ENCODE peak calls at places on chromosome 10, in four cellular contexts. V is K562, U is GM12878, E is endothelial cell of umbilical vein. S is an unnamed sample.

GRCh38 chr10:19917756-19918478 is 101.7 kb downstream of the PLXDC2 start:
- DNase-seq in V (no peak), U (no peak), E (no peak), S (no peak)

GRCh38 chr10:3763035-3763456 is 22.0 kb downstream of the KLF6 start:
- DNase-seq in V (peak; percentile 72), U (no peak), E (no peak), S (peak; percentile 59)

GRCh38 chr10:91220194-91220953 is at the start of gene PCGF5:
- DNase-seq in V (peak; percentile 85), U (no peak), E (peak; percentile 85), S (peak; percentile 85)

GRCh38 chr10:66625709-66626590 is 299.9 kb upstream of the LRRTM3 start:
- DNase-seq in V (no peak), U (no peak), E (no peak), S (no peak)

GRCh38 chr10:96512524-96512991 is 1.2 kb downstream of the TLL2 start:
- DNase-seq in V (no peak), U (no peak), E (peak; percentile 21), S (peak; percentile 12)

GRCh38 chr10:117345143-117345542 is 30.1 kb downstream of the PDZD8 start:
- DNase-seq in V (no peak), U (no peak), E (no peak), S (no peak)

GRCh38 chr10:33381391-33381790 is 46.9 kb upstream of the NRP1 start:
- DNase-seq in V (no peak), U (no peak), E (no peak), S (peak; percentile 11)

GRCh38 chr10:2897619-2898508 is 169.5 kb upstream of the PFKP start:
- DNase-seq in V (no peak), U (no peak), E (peak; percentile 94), S (no peak)

GRCh38 chr10:112115781-112116385 is 67.7 kb downstream of the GPAM start:
- DNase-seq in V (peak; percentile 44), U (no peak), E (peak; percentile 27), S (peak; percentile 18)

GRCh38 chr10:93190377-93190776 is 116.7 kb downstream of the CYP26A1 start:
- DNase-seq in V (no peak), U (no peak), E (no peak), S (no peak)

GRCh38 chr10:101267776-101268175 is 38.5 kb upstream of the LBX1 start:
- DNase-seq in V (no peak), U (no peak), E (no peak), S (no peak)

GRCh38 chr10:18238875-18239485 is 98.8 kb downstream of the CACNB2 start:
- DNase-seq in V (peak; percentile 16), U (no peak), E (peak; percentile 26), S (peak; percentile 70)

GRCh38 chr10:90969148-90969547 is 48.3 kb upstream of the ANKRD1 start:
- DNase-seq in V (no peak), U (no peak), E (no peak), S (no peak)

GRCh38 chr10:5527332-5528200 is 2.8 kb downstream of the CALML3 start:
- DNase-seq in V (no peak), U (no peak), E (no peak), S (no peak)

GRCh38 chr10:110443239-110444008 is 54.3 kb upstream of the DUSP5 start:
- DNase-seq in V (no peak), U (no peak), E (no peak), S (no peak)

GRCh38 chr10:99234067-99234738 is 1.4 kb downstream of the HPSE2 start:
- DNase-seq in V (no peak), U (peak; percentile 17), E (peak; percentile 26), S (peak; percentile 31)

GRCh38 chr10:102455893-102456471 is 4.6 kb upstream of the C10orf95 start:
- DNase-seq in V (no peak), U (no peak), E (no peak), S (peak; percentile 93)

GRCh38 chr10:70647086-70647485 is 25.2 kb upstream of the ADAMTS14 start:
- DNase-seq in V (no peak), U (no peak), E (no peak), S (no peak)

GRCh38 chr10:31340343-31340742 is 21.3 kb downstream of the ZEB1 start:
- DNase-seq in V (no peak), U (no peak), E (no peak), S (no peak)
- TF ChIP-seq FOS in V (no peak), U (no peak), E (no peak), S (no peak)

GRCh38 chr10:73304876-73305275 is 52.4 kb upstream of the MRPS16 start:
- DNase-seq in V (no peak), U (no peak), E (no peak), S (no peak)
- H2AFZ ChIP-seq in V (no peak overlapping the region), U (no peak overlapping the region), E (no peak overlapping the region), S (no peak overlapping the region)

DNA sequence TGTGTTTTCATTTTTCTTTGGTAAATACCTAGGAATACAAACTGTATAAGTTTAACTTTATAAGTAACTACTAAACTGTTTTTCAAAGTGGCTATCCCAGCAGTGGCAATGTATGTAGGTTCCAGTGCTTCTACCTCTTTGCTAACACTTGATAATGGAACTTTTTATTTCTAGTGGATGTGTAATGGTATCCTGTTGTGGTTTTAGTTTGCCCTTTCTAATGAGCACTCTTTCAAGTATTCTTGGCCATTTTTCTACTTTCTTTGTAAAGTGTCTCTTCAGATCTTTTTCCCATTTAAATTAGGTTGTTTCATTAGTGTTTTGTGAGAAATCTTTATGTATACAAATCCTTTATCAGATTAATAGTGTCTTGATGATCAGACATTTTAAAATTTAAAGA is 4.6 kb downstream of the KIF20B start:
- DNase-seq in V (no peak), U (no peak), E (peak; percentile 51), S (peak; percentile 28)
- H3K9ac ChIP-seq in V (no peak overlapping the region), U (no peak overlapping the region), E (no peak overlapping the region), S (no peak overlapping the region)

DNA sequence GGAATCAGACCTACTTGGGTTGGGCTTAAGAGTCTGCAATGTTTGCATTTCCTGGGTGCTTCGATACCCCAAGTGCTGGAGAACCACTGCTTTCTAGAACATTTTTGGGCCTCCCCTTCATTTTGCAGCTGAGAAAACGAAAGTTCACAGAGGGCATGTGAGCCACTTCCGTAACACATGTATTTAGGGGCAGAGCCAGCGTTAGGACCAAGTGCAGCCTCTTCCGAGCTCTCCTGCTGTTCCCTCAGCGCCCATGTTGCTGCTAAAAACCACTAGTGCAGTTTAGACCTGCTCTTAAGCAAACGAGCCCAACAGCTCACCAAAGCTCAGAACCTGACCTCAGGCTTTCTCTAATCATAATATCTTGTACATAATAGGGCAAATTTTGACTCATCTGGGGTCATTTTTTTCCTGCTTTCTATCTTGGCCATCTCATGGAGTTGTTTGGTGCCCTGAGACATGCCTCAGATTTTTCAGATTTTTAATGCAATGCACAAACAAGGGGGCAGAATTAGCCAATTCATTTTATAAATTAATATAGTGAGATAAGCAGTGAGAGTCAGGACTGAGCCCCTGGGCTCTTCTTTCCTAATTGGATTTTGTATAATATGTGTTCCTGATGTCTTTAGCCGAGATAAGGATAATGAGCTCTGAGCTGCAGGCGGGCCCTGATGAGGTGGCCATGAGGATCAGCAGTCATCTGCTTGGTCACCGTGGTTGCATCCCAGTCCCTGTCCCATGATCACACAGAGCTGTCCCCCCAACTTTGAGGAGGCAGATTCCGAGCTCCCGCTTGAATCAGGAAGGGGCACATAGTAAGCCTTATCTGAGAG is 12.9 kb downstream of the BAG3 start:
- DNase-seq in V (no peak), U (no peak), E (no peak), S (no peak)
- TF ChIP-seq FOS in V (no peak), U (no peak), E (no peak), S (no peak)

DNA sequence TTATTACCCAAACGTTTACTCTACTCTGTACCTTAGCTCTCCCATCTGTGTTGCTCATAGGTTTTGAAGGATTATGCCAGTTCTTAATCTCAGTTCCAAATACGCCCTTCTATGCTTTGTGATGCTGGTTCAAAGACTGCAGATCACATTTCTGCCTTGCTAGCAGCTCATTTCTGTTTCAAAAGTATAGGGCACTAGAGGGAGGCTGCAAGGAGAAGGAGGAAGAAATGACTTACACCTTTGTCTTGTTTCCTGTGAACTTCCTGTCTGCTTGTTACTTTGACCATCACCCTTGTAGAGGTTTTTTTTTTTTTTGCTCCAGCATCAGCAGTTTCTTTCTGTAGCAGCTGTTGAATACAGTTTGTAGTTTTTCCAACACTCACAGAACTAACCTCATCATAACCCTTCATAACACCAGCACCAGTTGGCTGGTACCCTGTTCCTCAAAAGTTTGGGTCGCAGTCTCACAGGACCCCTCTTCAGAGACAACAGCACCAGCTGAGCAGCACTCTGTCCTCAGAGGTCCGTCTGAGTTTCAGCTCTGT is 16.5 kb downstream of the SLK start:
- DNase-seq in V (no peak), U (peak; percentile 40), E (peak; percentile 57), S (no peak)
- H2AFZ ChIP-seq in V (no peak overlapping the region), U (peak overlapping the region; percentile 45), E (no peak overlapping the region), S (no peak overlapping the region)

GRCh38 chr10:77711683-77712049 is 74.1 kb upstream of the KCNMA1 start:
- DNase-seq in V (no peak), U (no peak), E (no peak), S (no peak)

GRCh38 chr10:77710081-77710551 is 72.5 kb upstream of the KCNMA1 start:
- DNase-seq in V (no peak), U (peak; percentile 48), E (no peak), S (no peak)

GRCh38 chr10:77713506-77714280 is 76.1 kb upstream of the KCNMA1 start:
- DNase-seq in V (no peak), U (no peak), E (no peak), S (peak; percentile 51)

GRCh38 chr10:77712207-77712606 is 74.6 kb upstream of the KCNMA1 start:
- DNase-seq in V (no peak), U (no peak), E (no peak), S (no peak)

GRCh38 chr10:77710759-77711682 is 73.4 kb upstream of the KCNMA1 start:
- DNase-seq in V (peak; percentile 93), U (no peak), E (peak; percentile 73), S (peak; percentile 44)
- H3K9ac ChIP-seq in V (peak overlapping the region; percentile 60), U (peak overlapping the region; percentile 46), E (peak overlapping the region; percentile 40), S (no peak overlapping the region)

GRCh38 chr10:58101682-58102081 is 166.0 kb downstream of the IPMK start:
- DNase-seq in V (no peak), U (no peak), E (no peak), S (no peak)
- TF ChIP-seq FOS in V (no peak), U (no peak), E (no peak), S (no peak)

DNA sequence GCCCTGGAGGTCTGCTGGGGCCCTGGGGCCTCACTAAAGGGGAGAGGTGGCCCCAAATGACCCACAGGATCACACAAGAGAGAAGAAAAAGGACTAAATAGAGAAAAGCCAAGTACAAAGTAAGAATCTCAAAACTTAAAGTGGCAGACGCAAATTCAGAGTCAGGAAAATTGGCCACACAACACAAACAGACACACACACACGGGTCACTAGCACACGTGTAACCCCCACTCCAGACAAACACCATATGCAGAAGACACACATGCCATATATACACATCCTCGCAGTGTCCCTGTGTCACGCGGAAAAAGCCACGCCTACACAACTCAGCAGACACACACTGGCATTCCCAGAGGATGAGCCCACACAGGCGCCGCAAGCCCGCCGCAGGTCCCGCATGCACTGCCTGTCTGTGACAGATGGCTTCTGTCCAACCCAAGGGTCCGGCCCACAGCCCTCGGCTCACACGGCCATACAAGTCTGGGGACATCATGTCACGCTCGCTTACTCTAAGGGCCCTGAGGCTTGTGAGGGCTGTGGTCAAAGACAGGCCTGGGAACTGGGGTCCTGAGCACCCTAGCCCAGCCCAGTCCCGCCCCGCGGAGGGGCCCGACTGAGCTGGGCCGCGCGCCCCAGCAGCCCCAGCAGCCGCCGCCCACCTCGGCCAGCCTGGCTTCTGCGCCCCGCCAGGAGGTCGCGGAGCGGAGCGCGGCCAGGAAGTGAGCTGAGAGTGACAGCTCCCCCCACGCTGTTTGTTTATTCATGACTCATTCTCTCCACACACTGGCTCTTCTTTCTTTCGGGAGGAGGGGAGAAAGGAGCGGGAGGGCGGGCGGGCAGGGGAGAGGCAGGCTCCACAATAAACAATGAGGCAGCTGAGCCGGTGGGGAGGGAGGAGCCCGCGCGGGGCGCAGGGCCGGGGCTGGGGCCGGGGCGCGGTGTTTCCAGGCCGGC is 95.5 kb upstream of the ZMIZ1 start:
- DNase-seq in V (peak; percentile 94), U (peak; percentile 43), E (peak; percentile 91), S (peak; percentile 95)
- H2AFZ ChIP-seq in V (peak overlapping the region; percentile 90), U (peak overlapping the region; percentile 77), E (no peak overlapping the region), S (peak overlapping the region; percentile 88)

S was measured in IMR-90.